ENCODE peak calls at places on chromosomes 3 and 15, in eight cellular contexts. S, E, B, C, G, P, Z and A are unnamed samples.

GRCh38 chr3:9970020-9970652 is 16.5 kb downstream of the EMC3 start:
- DNase-seq in S (no peak), E (peak; percentile 75), B (no peak), C (no peak), G (peak; percentile 12), P (no peak), Z (no peak), A (no peak)

GRCh38 chr3:65751123-65751700 is 287.5 kb downstream of the MAGI1 start:
- DNase-seq in S (peak; percentile 59), E (peak; percentile 64), B (no peak), C (no peak), G (peak; percentile 53), P (peak; percentile 0), Z (no peak), A (no peak)

GRCh38 chr15:82021992-82022391 is 23.8 kb downstream of the MEX3B start:
- DNase-seq in S (peak; percentile 40), E (peak; percentile 87), B (no peak), C (no peak), G (peak; percentile 21), P (no peak), Z (peak; percentile 54), A (no peak)

GRCh38 chr15:73982251-73982962 is 9.7 kb downstream of the STOML1 start:
- DNase-seq in S (peak; percentile 72), E (peak; percentile 91), B (peak; percentile 92), C (peak; percentile 91), G (peak; percentile 84), P (peak; percentile 55), Z (peak; percentile 58), A (no peak)

GRCh38 chr3:140023616-140024530 is 88.9 kb downstream of the CLSTN2 start:
- DNase-seq in S (no peak), E (peak; percentile 5), B (no peak), C (peak; percentile 82), G (no peak), P (no peak), Z (no peak), A (no peak)

GRCh38 chr3:6585360-6585759 is 275.6 kb upstream of the GRM7 start:
- DNase-seq in S (no peak), E (no peak), B (no peak), C (no peak), G (no peak), P (no peak), Z (no peak), A (no peak)

GRCh38 chr15:76107169-76107568 is 47.4 kb downstream of the TMEM266 start:
- DNase-seq in S (no peak), E (no peak), B (no peak), C (no peak), G (no peak), P (no peak), Z (no peak), A (no peak)

GRCh38 chr3:14699643-14700042 is 24.7 kb downstream of the C3orf20 start:
- DNase-seq in S (no peak), E (no peak), B (no peak), C (no peak), G (no peak), P (no peak), Z (no peak), A (no peak)

GRCh38 chr3:48247401-48247807 is 6.5 kb downstream of the ZNF589 start:
- DNase-seq in S (peak; percentile 85), E (no peak), B (no peak), C (peak; percentile 48), G (no peak), P (no peak), Z (no peak), A (no peak)

GRCh38 chr3:176934698-176935097 is 262.6 kb downstream of the TBL1XR1 start:
- DNase-seq in S (no peak), E (no peak), B (no peak), C (no peak), G (no peak), P (no peak), Z (no peak), A (no peak)

GRCh38 chr15:49058559-49058958 is 12.3 kb upstream of the SECISBP2L start:
- DNase-seq in S (no peak), E (no peak), B (no peak), C (no peak), G (no peak), P (no peak), Z (no peak), A (no peak)

GRCh38 chr15:101063891-101064794 is 145.0 kb downstream of the LRRK1 start:
- DNase-seq in S (no peak), E (peak; percentile 60), B (no peak), C (peak; percentile 77), G (peak; percentile 5), P (no peak), Z (no peak), A (no peak)

GRCh38 chr3:9250236-9250635 is 790 bp upstream of the SRGAP3 start:
- DNase-seq in S (no peak), E (no peak), B (no peak), C (no peak), G (no peak), P (no peak), Z (no peak), A (no peak)

DNA sequence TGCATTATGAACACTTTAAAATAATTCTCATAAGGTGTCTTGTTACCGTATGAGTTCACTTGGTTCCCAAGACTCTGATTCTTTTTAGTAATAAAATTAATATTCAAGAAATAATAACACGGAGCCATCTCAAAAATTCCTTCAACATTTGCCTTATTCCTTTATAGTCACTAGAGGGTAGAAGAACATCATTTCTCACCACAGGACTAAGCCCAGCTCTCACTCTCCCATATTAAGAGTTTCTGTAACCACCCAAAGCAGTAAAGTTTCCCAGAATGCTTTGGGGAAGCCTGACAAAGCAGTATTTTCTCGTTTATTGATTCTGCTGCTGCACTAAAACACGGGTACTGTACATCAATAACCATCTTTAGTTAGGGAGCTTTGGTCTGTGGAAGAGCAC is 114.9 kb downstream of the MCTP2 start:
- DNase-seq in S (peak; percentile 35), E (peak; percentile 35), B (no peak), C (no peak), G (no peak), P (no peak), Z (no peak), A (no peak)
- TF ChIP-seq CTCF in S (peak; percentile 33), E (no peak), B (no peak), C (no peak), G (no peak), P (no peak), Z (no peak), A (no peak)

GRCh38 chr3:81638480-81638879 is 123.0 kb downstream of the GBE1 start:
- DNase-seq in S (no peak), E (no peak), B (no peak), C (no peak), G (no peak), P (no peak), Z (no peak), A (no peak)

GRCh38 chr3:81645248-81645647 is 116.2 kb downstream of the GBE1 start:
- DNase-seq in S (no peak), E (no peak), B (no peak), C (no peak), G (no peak), P (no peak), Z (no peak), A (no peak)

DNA sequence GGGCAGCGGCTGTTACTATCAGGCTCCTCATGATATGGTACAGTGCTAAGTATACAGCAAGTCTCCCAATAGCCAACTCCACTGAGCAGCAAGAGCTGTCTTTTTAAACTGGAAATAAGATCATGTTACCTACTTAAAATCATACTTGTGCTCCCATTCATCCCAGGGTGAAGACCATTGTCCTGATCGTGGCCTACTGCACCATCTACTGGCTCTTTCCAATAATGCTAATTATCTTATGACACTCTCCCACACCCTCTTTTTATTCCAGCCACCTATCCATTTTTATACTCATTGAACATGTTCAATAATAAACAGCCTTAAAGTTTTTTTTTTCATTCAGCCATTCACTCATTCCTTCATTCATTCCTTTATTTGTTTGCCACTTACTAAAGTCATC is 117.7 kb downstream of the GBE1 start:
- DNase-seq in S (peak; percentile 58), E (peak; percentile 67), B (no peak), C (no peak), G (peak; percentile 12), P (no peak), Z (no peak), A (no peak)
- TF ChIP-seq CTCF in S (peak; percentile 52), E (peak; percentile 62), B (no peak), C (peak; percentile 14), G (peak; percentile 50), P (no peak), Z (peak; percentile 47), A (peak; percentile 30)

GRCh38 chr15:87959080-87959479 is 297.5 kb downstream of the NTRK3 start:
- DNase-seq in S (no peak), E (no peak), B (no peak), C (no peak), G (no peak), P (no peak), Z (no peak), A (no peak)
- TF ChIP-seq CTCF in S (no peak), E (peak; percentile 12), B (no peak), C (no peak), G (no peak), P (no peak), Z (no peak), A (no peak)

DNA sequence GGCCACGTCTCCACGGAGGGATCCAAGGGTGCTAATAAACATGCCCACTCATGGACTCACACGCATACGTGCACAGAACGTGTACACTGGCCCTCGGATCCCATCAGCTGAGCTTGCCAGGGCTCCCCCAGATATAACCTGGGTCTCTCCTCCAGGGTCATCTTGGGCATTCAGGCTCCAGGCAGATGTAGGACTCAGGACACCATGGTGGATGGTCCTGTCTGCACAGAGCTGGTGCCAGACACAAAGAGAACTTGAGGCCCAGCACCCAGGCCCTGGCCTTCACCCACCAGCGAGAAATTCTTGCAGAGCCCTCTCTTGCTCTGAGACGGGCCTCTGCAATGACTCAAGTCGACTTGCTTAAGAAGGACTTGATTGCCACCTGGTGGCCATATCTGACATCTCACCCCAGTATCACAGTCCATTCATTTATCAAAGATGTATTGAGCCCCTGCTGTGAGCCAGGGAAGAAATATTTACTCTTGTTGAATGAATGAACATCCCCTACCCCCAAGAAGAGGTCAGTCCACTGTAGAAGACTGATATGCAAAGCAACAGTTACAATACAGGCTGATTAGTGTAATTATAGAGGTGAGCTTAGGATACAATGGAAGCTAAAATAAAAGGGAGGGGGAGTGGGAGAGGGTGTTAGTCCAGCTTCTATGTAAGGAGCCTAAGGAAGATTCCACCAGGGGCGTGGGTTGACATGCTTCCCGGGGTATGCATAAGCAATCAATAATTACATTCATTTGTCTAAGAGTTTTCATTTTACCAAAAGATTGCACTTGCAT is 34.2 kb upstream of the VPS8 start:
- DNase-seq in S (peak; percentile 95), E (peak; percentile 98), B (peak; percentile 78), C (peak; percentile 93), G (peak; percentile 97), P (peak; percentile 88), Z (peak; percentile 95), A (peak; percentile 93)
- TF ChIP-seq CTCF in S (peak; percentile 81), E (peak; percentile 80), B (peak; percentile 87), C (peak; percentile 97), G (peak; percentile 78), P (peak; percentile 79), Z (peak; percentile 75), A (peak; percentile 61)

DNA sequence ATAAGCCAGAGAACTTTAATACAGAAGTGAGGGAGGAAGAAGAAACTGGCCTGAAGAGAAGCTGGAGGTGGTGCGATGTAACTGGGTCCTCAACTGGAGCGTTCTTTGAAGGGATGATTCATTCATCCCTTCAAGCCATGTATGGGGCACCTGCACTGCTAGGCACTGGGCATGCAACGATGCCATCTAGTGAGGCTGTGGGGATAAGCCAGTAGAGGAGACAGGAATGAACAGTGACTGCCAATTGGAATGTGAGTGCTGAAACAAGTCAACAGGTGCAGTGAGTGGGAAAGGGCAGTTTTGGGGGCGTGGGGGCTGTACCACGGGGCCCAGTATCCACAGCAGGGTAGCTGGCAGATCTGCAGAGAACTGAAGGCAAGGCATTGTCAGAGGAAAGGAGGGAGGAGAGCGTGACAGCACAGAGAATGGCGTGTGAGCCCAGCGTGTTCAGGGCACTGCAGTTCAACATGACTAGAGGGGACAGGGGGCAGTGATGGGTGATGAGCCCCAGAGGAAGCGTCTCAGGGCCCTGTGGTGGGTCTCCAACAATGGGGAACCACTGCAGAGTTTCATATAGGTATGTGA is 3.8 kb upstream of the KIF23 start:
- DNase-seq in S (peak; percentile 62), E (peak; percentile 44), B (no peak), C (no peak), G (no peak), P (no peak), Z (no peak), A (no peak)
- TF ChIP-seq CTCF in S (peak; percentile 63), E (peak; percentile 37), B (peak; percentile 18), C (no peak), G (peak; percentile 58), P (no peak), Z (peak; percentile 35), A (peak; percentile 26)